ENCODE peak calls at places on chromosomes 3 and 15, in eight cellular contexts. G is Peyer's patch, P is upper lobe of right lung, L is lung, R is lower lobe of right lung, J is sigmoid colon, F is small intestine, S is A673. U is an unnamed sample. For H3K4me1, the result is how much of the 10 kb centered on the place peaks cover.

GRCh38 chr3:171415070-171415469 is 45.1 kb downstream of the TNIK start:
- DNase-seq in G (no peak), P (no peak), L (no peak), R (no peak), J (no peak), F (no peak), S (no peak), U (no peak)

GRCh38 chr15:77607111-77607893 is 25.4 kb downstream of the LINGO1 start:
- DNase-seq in G (no peak), P (no peak), L (no peak), R (no peak), J (no peak), F (no peak), S (peak), U (no peak)

GRCh38 chr3:126546013-126546412 is 12.7 kb downstream of the C3orf22 start:
- DNase-seq in G (peak), P (peak), L (no peak), R (peak), J (peak), F (no peak), S (no peak), U (peak)

GRCh38 chr15:77160562-77161481 is 89.9 kb upstream of the TSPAN3 start:
- DNase-seq in G (no peak), P (no peak), L (no peak), R (no peak), J (no peak), F (peak), S (no peak), U (no peak)

GRCh38 chr3:33821989-33822388 is 23.6 kb downstream of the PDCD6IP start:
- DNase-seq in G (no peak), P (no peak), L (no peak), R (no peak), J (no peak), F (no peak), S (no peak), U (no peak)

GRCh38 chr15:50145451-50145872 is 26.4 kb upstream of the ATP8B4 start:
- DNase-seq in G (no peak), P (no peak), L (no peak), R (no peak), J (no peak), F (peak), S (peak), U (no peak)

GRCh38 chr3:171115667-171116066 is 89.1 kb upstream of the SLC2A2 start:
- DNase-seq in G (no peak), P (no peak), L (no peak), R (no peak), J (no peak), F (no peak), S (no peak), U (no peak)

GRCh38 chr15:45606413-45606812 is 19.2 kb downstream of the BLOC1S6 start:
- DNase-seq in G (no peak), P (no peak), L (no peak), R (no peak), J (no peak), F (no peak), S (no peak), U (no peak)

GRCh38 chr3:182921665-182922355 is 58.5 kb downstream of the DCUN1D1 start:
- DNase-seq in G (no peak), P (no peak), L (no peak), R (no peak), J (no peak), F (no peak), S (no peak), U (no peak)

GRCh38 chr3:52483081-52483480 is 12.1 kb upstream of the STAB1 start:
- DNase-seq in G (no peak), P (peak), L (no peak), R (peak), J (no peak), F (no peak), S (no peak), U (no peak)

GRCh38 chr3:4582634-4583033 is 89.5 kb downstream of the ITPR1 start:
- DNase-seq in G (no peak), P (no peak), L (no peak), R (no peak), J (no peak), F (no peak), S (no peak), U (no peak)

GRCh38 chr3:72753495-72753894 is 94.8 kb downstream of the SHQ1 start:
- DNase-seq in G (no peak), P (no peak), L (no peak), R (no peak), J (no peak), F (peak), S (no peak), U (no peak)

GRCh38 chr3:46925585-46925934 is 48.0 kb downstream of the PTH1R start:
- DNase-seq in G (peak), P (peak), L (no peak), R (peak), J (peak), F (no peak), S (no peak), U (no peak)

GRCh38 chr3:33063651-33064051 is 33.3 kb downstream of the GLB1 start:
- DNase-seq in G (no peak), P (no peak), L (no peak), R (no peak), J (no peak), F (peak), S (no peak), U (no peak)

GRCh38 chr15:85622432-85622831 is 172.3 kb downstream of the KLHL25 start:
- DNase-seq in G (no peak), P (no peak), L (no peak), R (no peak), J (no peak), F (no peak), S (no peak), U (no peak)
- H3K4me1 ChIP-seq in G (under half), P (half or more), L (half or more), R (half or more), J (half or more), F (under half), S (under half), U (half or more)

DNA sequence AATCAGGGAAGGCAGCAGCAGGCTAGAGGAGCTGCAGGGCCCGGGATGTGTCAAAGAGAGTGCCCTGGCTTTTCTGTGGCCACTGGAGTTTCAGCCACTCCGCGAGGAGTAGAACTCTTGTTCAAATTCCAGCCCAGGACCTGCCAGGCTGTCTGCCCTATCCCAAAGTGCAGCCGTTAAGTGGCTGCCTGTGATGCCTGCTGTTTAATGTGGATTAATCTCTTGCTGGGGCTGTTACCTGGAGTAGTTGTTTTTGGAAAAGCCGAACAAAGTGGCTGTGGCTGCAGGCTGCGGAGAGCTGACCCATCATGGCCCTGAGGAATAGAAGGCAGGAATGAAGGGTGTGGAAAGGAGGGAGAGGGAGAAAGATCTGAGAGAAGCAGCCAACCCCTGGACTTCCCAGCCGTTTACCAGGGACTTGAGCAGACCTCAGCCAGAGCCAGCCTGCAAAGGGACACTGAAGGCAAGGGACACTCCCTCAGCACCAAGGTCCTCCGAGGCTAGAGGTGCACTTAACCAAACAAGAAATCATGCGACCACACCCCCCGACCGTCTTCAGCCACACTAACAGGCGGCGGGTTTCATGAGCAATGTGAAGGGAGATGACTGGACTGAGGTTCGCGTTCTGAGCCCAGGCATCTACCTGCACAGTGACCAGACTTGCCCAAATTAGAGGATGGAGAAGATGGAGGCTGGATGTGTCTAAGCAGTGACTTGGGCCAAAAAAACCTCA is 4.7 kb downstream of the CDAN1 start:
- DNase-seq in G (no peak), P (no peak), L (no peak), R (no peak), J (no peak), F (no peak), S (no peak), U (no peak)
- H3K27ac ChIP-seq in G (no peak), P (no peak), L (no peak), R (no peak), J (no peak), F (no peak), S (no peak), U (no peak)

GRCh38 chr3:71425491-71426071 is 157.9 kb downstream of the FOXP1 start:
- DNase-seq in G (no peak), P (no peak), L (no peak), R (no peak), J (no peak), F (no peak), S (no peak), U (no peak)

GRCh38 chr3:71429610-71429988 is 153.9 kb downstream of the FOXP1 start:
- DNase-seq in G (no peak), P (no peak), L (no peak), R (no peak), J (no peak), F (no peak), S (no peak), U (no peak)

GRCh38 chr3:71432044-71432970 is 151.2 kb downstream of the FOXP1 start:
- DNase-seq in G (no peak), P (no peak), L (no peak), R (no peak), J (no peak), F (no peak), S (no peak), U (peak)

GRCh38 chr3:71430941-71431552 is 152.5 kb downstream of the FOXP1 start:
- DNase-seq in G (no peak), P (no peak), L (no peak), R (no peak), J (no peak), F (no peak), S (no peak), U (no peak)

DNA sequence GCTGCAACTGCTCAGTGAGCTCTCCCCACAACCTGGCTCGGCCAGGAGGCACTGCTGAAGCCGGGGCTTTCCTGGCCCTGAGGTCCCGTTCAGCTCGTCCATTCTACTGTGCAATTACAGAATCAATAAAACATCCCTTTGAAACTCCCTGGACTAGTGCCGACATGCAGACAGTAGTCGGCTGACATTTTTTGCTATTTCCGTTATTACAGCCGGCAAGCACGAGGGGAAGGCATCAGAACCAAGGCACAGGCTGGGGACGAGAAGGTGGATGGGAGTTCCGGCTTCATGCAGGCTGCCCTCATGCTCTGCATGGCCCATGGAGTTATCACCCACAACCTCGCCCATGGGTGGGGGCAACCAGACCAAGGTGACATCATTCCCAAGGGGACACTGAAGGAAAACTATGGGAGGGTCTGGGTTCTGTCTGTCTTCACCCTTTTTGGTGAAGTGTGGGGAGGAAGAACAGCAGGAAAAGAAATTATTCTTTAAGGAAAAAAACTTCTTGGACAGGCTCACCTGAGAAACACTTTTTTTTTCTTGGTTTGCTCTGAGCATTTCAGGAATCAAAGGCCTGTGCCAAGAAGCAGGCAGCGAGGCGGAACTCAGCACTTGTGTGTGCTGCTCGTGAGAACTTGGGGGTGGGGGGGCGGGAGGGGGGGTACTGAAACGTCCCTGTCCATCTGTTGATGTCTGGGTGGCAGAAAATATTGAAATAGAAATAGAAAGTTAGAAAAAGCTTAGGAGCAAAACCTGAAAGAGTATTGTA is 154.5 kb downstream of the FOXP1 start:
- DNase-seq in G (no peak), P (no peak), L (peak), R (peak), J (peak), F (peak), S (no peak), U (no peak)
- H3K4me1 ChIP-seq in G (under half), P (under half), L (under half), R (under half), J (under half), F (under half), S (under half), U (under half)

GRCh38 chr3:186125118-186125517 is 16.2 kb upstream of the ETV5 start:
- DNase-seq in G (no peak), P (no peak), L (no peak), R (no peak), J (no peak), F (no peak), S (no peak), U (no peak)
- H3K27ac ChIP-seq in G (no peak), P (no peak), L (no peak), R (no peak), J (no peak), F (no peak), S (no peak), U (no peak)

DNA sequence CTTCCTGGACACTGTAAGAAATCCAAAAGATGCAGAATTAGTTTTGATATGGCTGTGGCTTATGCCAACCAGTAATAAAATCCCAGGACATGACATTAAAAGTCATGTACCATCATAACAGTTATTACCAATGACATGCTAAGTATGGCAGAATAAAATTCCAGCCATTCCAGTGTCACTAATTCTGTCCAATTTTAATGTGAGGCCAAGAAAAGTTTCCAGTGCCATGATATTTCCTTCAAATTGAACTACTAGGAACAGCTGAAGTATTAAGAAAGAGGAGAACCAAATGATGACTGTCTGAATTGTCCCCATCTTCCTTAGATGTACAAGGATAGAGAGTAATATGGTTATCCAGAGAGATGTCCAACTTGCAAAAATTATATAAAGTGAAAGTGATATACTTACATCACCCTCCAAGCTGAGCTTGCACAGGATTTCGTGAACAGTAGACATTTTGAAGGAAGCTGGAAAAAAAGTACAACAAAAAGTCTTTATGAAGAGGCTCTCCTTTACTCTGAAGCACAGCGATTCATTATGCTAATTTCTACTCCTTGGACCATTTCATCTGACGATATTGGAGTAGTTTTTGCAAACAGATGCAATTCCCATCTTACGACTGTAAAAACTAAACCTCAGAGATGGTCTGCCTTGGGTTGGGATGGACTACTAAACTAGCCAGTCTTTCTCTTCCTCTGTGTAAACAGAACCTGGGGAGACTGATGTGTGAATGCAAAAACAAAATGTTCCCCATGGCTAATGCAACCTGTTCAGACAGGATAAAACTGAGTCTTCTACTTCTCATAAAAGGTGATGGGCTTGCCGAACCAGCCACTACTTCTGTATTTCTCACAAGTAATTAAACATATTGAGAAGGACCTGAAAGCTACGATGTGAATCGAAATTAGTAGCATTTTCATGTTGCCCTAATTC is 11.9 kb downstream of the ANXA2 start:
- DNase-seq in G (no peak), P (no peak), L (no peak), R (no peak), J (no peak), F (no peak), S (no peak), U (no peak)
- H3K4me1 ChIP-seq in G (under half), P (under half), L (under half), R (half or more), J (under half), F (under half), S (under half), U (under half)

DNA sequence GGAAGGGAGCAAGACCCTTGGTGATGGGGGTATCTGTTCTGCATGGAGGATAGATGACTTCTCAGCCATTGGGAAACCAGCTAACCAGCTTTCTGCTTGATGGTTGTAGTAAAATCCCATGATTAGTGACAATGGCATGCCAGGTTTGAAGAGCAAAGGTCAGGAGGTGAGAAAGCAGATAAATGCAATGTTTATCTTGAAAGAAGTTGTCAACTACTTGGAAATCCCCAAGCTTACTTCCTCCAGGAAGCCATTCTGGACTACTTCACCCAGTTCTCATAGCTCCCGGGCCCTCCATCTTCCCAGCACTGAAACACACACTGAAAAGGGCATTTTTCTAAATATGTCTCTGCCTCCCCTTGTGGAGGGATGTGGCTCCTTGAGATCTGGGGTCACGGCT is 51.3 kb downstream of the SMAD3 start:
- DNase-seq in G (no peak), P (no peak), L (no peak), R (no peak), J (no peak), F (peak), S (no peak), U (no peak)
- H3K27ac ChIP-seq in G (peak), P (no peak), L (no peak), R (peak), J (no peak), F (peak), S (no peak), U (no peak)

GRCh38 chr3:177154733-177155132 is 42.5 kb downstream of the TBL1XR1 start:
- DNase-seq in G (no peak), P (no peak), L (no peak), R (no peak), J (no peak), F (no peak), S (no peak), U (no peak)

GRCh38 chr3:177146646-177147045 is 50.6 kb downstream of the TBL1XR1 start:
- DNase-seq in G (no peak), P (no peak), L (no peak), R (no peak), J (no peak), F (no peak), S (no peak), U (no peak)

GRCh38 chr3:177150218-177150916 is 46.9 kb downstream of the TBL1XR1 start:
- DNase-seq in G (no peak), P (no peak), L (no peak), R (no peak), J (no peak), F (peak), S (no peak), U (no peak)

GRCh38 chr3:177147790-177148189 is 49.5 kb downstream of the TBL1XR1 start:
- DNase-seq in G (no peak), P (no peak), L (no peak), R (no peak), J (no peak), F (no peak), S (no peak), U (no peak)

GRCh38 chr3:177150970-177151627 is 46.2 kb downstream of the TBL1XR1 start:
- DNase-seq in G (no peak), P (no peak), L (no peak), R (no peak), J (no peak), F (peak), S (peak), U (no peak)
- H3K4me1 ChIP-seq in G (under half), P (under half), L (under half), R (half or more), J (under half), F (under half), S (under half), U (under half)

GRCh38 chr3:128217702-128218475 is 64.6 kb downstream of the EEFSEC start:
- DNase-seq in G (no peak), P (no peak), L (no peak), R (no peak), J (no peak), F (no peak), S (peak), U (no peak)
- H3K27ac ChIP-seq in G (no peak), P (no peak), L (no peak), R (no peak), J (no peak), F (no peak), S (peak), U (no peak)

GRCh38 chr3:61808999-61809398 is 247.6 kb downstream of the PTPRG start:
- DNase-seq in G (no peak), P (no peak), L (no peak), R (no peak), J (no peak), F (no peak), S (no peak), U (no peak)
- H3K4me1 ChIP-seq in G (under half), P (under half), L (half or more), R (under half), J (half or more), F (under half), S (under half), U (under half)

GRCh38 chr3:71173421-71173975 is 410.0 kb downstream of the FOXP1 start:
- DNase-seq in G (no peak), P (no peak), L (no peak), R (no peak), J (no peak), F (no peak), S (no peak), U (no peak)
- H3K27ac ChIP-seq in G (no peak), P (no peak), L (no peak), R (no peak), J (no peak), F (no peak), S (no peak), U (no peak)

U was measured in DND-41.